ENCODE peak calls at places on chromosomes 6 and 20, in five cellular contexts. N is GM03348, J is bronchial epithelial cell, R is non-pigmented ciliary epithelial cell, K is fibroblast of the aortic adventitia. C is an unnamed sample.

GRCh38 chr20:49408705-49409104 is 73.8 kb downstream of the KCNB1 start:
- DNase-seq in R (no peak), K (no peak), J (no peak), N (no peak), C (no peak)

GRCh38 chr6:37083243-37084138 is 78.0 kb downstream of the FGD2 start:
- DNase-seq in K (peak), R (no peak), N (peak), J (peak), C (peak)

GRCh38 chr6:45498620-45499019 is 120.9 kb upstream of the SUPT3H start:
- DNase-seq in K (no peak), J (no peak), N (no peak), R (no peak), C (no peak)

GRCh38 chr6:36825996-36826395 is 13.2 kb downstream of the CPNE5 start:
- DNase-seq in J (no peak), K (no peak), R (no peak), N (no peak), C (no peak)

GRCh38 chr6:39495640-39496039 is 173.1 kb upstream of the KCNK16 start:
- DNase-seq in R (no peak), K (no peak), N (no peak), J (no peak), C (no peak)

GRCh38 chr6:73832313-73832712 is 136.3 kb downstream of the CD109 start:
- DNase-seq in K (peak), N (peak), J (no peak), R (no peak), C (no peak)

GRCh38 chr6:7316658-7317533 is 3.9 kb upstream of the SSR1 start:
- DNase-seq in N (no peak), K (no peak), J (no peak), R (no peak), C (no peak)

GRCh38 chr6:143060806-143061596 is at the start of gene AIG1:
- DNase-seq in K (peak), R (no peak), J (peak), N (no peak), C (peak)

GRCh38 chr6:167689278-167689677 is 137.4 kb upstream of the AFDN start:
- DNase-seq in K (no peak), R (no peak), N (no peak), J (no peak), C (no peak)

C was measured in MCF 10A.